ENCODE peak calls at places on chromosomes 4 and X, in nine cellular contexts. One of them, this sample, is unnamed.
A peak's percentile ranks its signal among the peaks of the same experiment; 100 is the strongest.

GRCh38 chrX:20363003-20363674 is 96.4 kb upstream of the RPS6KA3 start:
- DNase-seq in tibial nerve: no peak
- DNase-seq in adrenal gland: no peak
- DNase-seq in lower lobe of right lung: no peak
- DNase-seq in psoas muscle: no peak
- DNase-seq in RWPE2: no peak
- DNase-seq in osteoblast: no peak
- DNase-seq in fibroblast of the aortic adventitia: peak; percentile 47
- DNase-seq in HFF-Myc: no peak
- DNase-seq in this sample: no peak

GRCh38 chrX:77548751-77549150 is 101.6 kb downstream of the FGF16 start:
- DNase-seq in RWPE2: no peak
- DNase-seq in osteoblast: no peak
- DNase-seq in lower lobe of right lung: no peak
- DNase-seq in fibroblast of the aortic adventitia: no peak
- DNase-seq in tibial nerve: no peak
- DNase-seq in HFF-Myc: no peak
- DNase-seq in psoas muscle: no peak
- DNase-seq in adrenal gland: no peak
- DNase-seq in this sample: no peak

GRCh38 chr4:30380404-30380998 is 339.7 kb upstream of the PCDH7 start:
- DNase-seq in lower lobe of right lung: no peak
- DNase-seq in fibroblast of the aortic adventitia: peak; percentile 76
- DNase-seq in RWPE2: no peak
- DNase-seq in psoas muscle: no peak
- DNase-seq in HFF-Myc: peak; percentile 7
- DNase-seq in adrenal gland: peak; percentile 37
- DNase-seq in tibial nerve: no peak
- DNase-seq in osteoblast: peak; percentile 21
- DNase-seq in this sample: peak; percentile 46

GRCh38 chr4:102665527-102665926 is 95.2 kb downstream of the MANBA start:
- DNase-seq in lower lobe of right lung: no peak
- DNase-seq in RWPE2: no peak
- DNase-seq in adrenal gland: no peak
- DNase-seq in psoas muscle: no peak
- DNase-seq in tibial nerve: no peak
- DNase-seq in fibroblast of the aortic adventitia: no peak
- DNase-seq in HFF-Myc: peak; percentile 16
- DNase-seq in osteoblast: peak; percentile 78
- DNase-seq in this sample: no peak

GRCh38 chr4:174260099-174260498 is 23.4 kb downstream of the FBXO8 start:
- DNase-seq in lower lobe of right lung: no peak
- DNase-seq in fibroblast of the aortic adventitia: peak; percentile 94
- DNase-seq in adrenal gland: no peak
- DNase-seq in tibial nerve: no peak
- DNase-seq in osteoblast: no peak
- DNase-seq in RWPE2: no peak
- DNase-seq in psoas muscle: no peak
- DNase-seq in HFF-Myc: no peak
- DNase-seq in this sample: peak; percentile 39

GRCh38 chrX:149374751-149375150 is 130.4 kb downstream of the IDS start:
- DNase-seq in adrenal gland: no peak
- DNase-seq in fibroblast of the aortic adventitia: no peak
- DNase-seq in osteoblast: no peak
- DNase-seq in RWPE2: no peak
- DNase-seq in psoas muscle: no peak
- DNase-seq in HFF-Myc: peak; percentile 37
- DNase-seq in lower lobe of right lung: no peak
- DNase-seq in tibial nerve: no peak
- DNase-seq in this sample: no peak

GRCh38 chr4:145808848-145809512 is 129.0 kb downstream of the C4orf51 start:
- DNase-seq in lower lobe of right lung: no peak
- DNase-seq in psoas muscle: no peak
- DNase-seq in osteoblast: no peak
- DNase-seq in HFF-Myc: no peak
- DNase-seq in fibroblast of the aortic adventitia: no peak
- DNase-seq in adrenal gland: no peak
- DNase-seq in RWPE2: no peak
- DNase-seq in tibial nerve: no peak
- DNase-seq in this sample: no peak

GRCh38 chr4:92210906-92211305 is 92.9 kb upstream of the GRID2 start:
- DNase-seq in tibial nerve: no peak
- DNase-seq in HFF-Myc: no peak
- DNase-seq in fibroblast of the aortic adventitia: no peak
- DNase-seq in psoas muscle: no peak
- DNase-seq in RWPE2: no peak
- DNase-seq in lower lobe of right lung: no peak
- DNase-seq in osteoblast: no peak
- DNase-seq in adrenal gland: no peak
- DNase-seq in this sample: no peak

GRCh38 chr4:133150643-133151300 is 1.7 kb downstream of the PCDH10 start:
- DNase-seq in psoas muscle: peak; percentile 52
- DNase-seq in RWPE2: no peak
- DNase-seq in HFF-Myc: no peak
- DNase-seq in fibroblast of the aortic adventitia: no peak
- DNase-seq in tibial nerve: no peak
- DNase-seq in lower lobe of right lung: no peak
- DNase-seq in osteoblast: peak; percentile 42
- DNase-seq in adrenal gland: no peak
- DNase-seq in this sample: no peak

GRCh38 chr4:145840162-145840768 is 98.4 kb downstream of the ZNF827 start:
- DNase-seq in osteoblast: no peak
- DNase-seq in tibial nerve: no peak
- DNase-seq in lower lobe of right lung: no peak
- DNase-seq in fibroblast of the aortic adventitia: peak; percentile 59
- DNase-seq in RWPE2: no peak
- DNase-seq in adrenal gland: peak; percentile 42
- DNase-seq in HFF-Myc: peak; percentile 44
- DNase-seq in psoas muscle: no peak
- DNase-seq in this sample: no peak

GRCh38 chr4:15882675-15883086 is 55.9 kb downstream of the FGFBP1 start:
- DNase-seq in RWPE2: no peak
- DNase-seq in fibroblast of the aortic adventitia: peak; percentile 90
- DNase-seq in psoas muscle: peak; percentile 57
- DNase-seq in osteoblast: no peak
- DNase-seq in tibial nerve: peak; percentile 33
- DNase-seq in adrenal gland: peak; percentile 45
- DNase-seq in HFF-Myc: peak; percentile 70
- DNase-seq in lower lobe of right lung: no peak
- DNase-seq in this sample: peak; percentile 52

GRCh38 chr4:184873039-184873438 is 47.3 kb upstream of the ACSL1 start:
- DNase-seq in osteoblast: no peak
- DNase-seq in fibroblast of the aortic adventitia: peak; percentile 6
- DNase-seq in lower lobe of right lung: no peak
- DNase-seq in adrenal gland: no peak
- DNase-seq in tibial nerve: no peak
- DNase-seq in psoas muscle: no peak
- DNase-seq in RWPE2: no peak
- DNase-seq in HFF-Myc: no peak
- DNase-seq in this sample: no peak

GRCh38 chr4:186105721-186106335 is 1.3 kb downstream of the FAM149A start:
- DNase-seq in osteoblast: no peak
- DNase-seq in adrenal gland: no peak
- DNase-seq in tibial nerve: no peak
- DNase-seq in lower lobe of right lung: no peak
- DNase-seq in HFF-Myc: no peak
- DNase-seq in psoas muscle: no peak
- DNase-seq in RWPE2: no peak
- DNase-seq in fibroblast of the aortic adventitia: peak; percentile 3
- DNase-seq in this sample: no peak

GRCh38 chrX:24014388-24015018 is 12.5 kb downstream of the KLHL15 start:
- DNase-seq in osteoblast: no peak
- DNase-seq in psoas muscle: no peak
- DNase-seq in fibroblast of the aortic adventitia: no peak
- DNase-seq in HFF-Myc: no peak
- DNase-seq in lower lobe of right lung: no peak
- DNase-seq in RWPE2: no peak
- DNase-seq in tibial nerve: no peak
- DNase-seq in adrenal gland: peak; percentile 22
- DNase-seq in this sample: no peak

GRCh38 chrX:53048169-53049126 is at the start of gene GPR173:
- DNase-seq in tibial nerve: peak; percentile 17
- DNase-seq in psoas muscle: no peak
- DNase-seq in HFF-Myc: peak; percentile 7
- DNase-seq in RWPE2: no peak
- DNase-seq in osteoblast: peak; percentile 93
- DNase-seq in lower lobe of right lung: peak; percentile 50
- DNase-seq in adrenal gland: peak; percentile 35
- DNase-seq in fibroblast of the aortic adventitia: peak; percentile 69
- DNase-seq in this sample: peak; percentile 11

GRCh38 chr4:1983053-1983845 is 25.5 kb downstream of the NELFA start:
- DNase-seq in psoas muscle: no peak
- DNase-seq in adrenal gland: no peak
- DNase-seq in fibroblast of the aortic adventitia: no peak
- DNase-seq in RWPE2: no peak
- DNase-seq in HFF-Myc: no peak
- DNase-seq in tibial nerve: no peak
- DNase-seq in lower lobe of right lung: no peak
- DNase-seq in osteoblast: peak; percentile 32
- DNase-seq in this sample: no peak

GRCh38 chrX:140713174-140713539 is 3.6 kb downstream of the LINC00632 start:
- DNase-seq in psoas muscle: no peak
- DNase-seq in tibial nerve: no peak
- DNase-seq in osteoblast: no peak
- DNase-seq in lower lobe of right lung: no peak
- DNase-seq in RWPE2: no peak
- DNase-seq in HFF-Myc: no peak
- DNase-seq in fibroblast of the aortic adventitia: no peak
- DNase-seq in adrenal gland: no peak
- DNase-seq in this sample: no peak

GRCh38 chr4:107997001-107997788 is 7.5 kb downstream of the HADH start:
- DNase-seq in fibroblast of the aortic adventitia: peak; percentile 65
- DNase-seq in RWPE2: no peak
- DNase-seq in adrenal gland: peak; percentile 61
- DNase-seq in psoas muscle: peak; percentile 61
- DNase-seq in tibial nerve: no peak
- DNase-seq in lower lobe of right lung: no peak
- DNase-seq in osteoblast: peak; percentile 73
- DNase-seq in HFF-Myc: peak; percentile 20
- DNase-seq in this sample: peak; percentile 63

GRCh38 chr4:166146806-166147540 is 273.9 kb downstream of the TLL1 start:
- DNase-seq in HFF-Myc: no peak
- DNase-seq in adrenal gland: no peak
- DNase-seq in tibial nerve: no peak
- DNase-seq in fibroblast of the aortic adventitia: no peak
- DNase-seq in lower lobe of right lung: no peak
- DNase-seq in psoas muscle: no peak
- DNase-seq in RWPE2: no peak
- DNase-seq in osteoblast: no peak
- DNase-seq in this sample: no peak

GRCh38 chrX:119417842-119418241 is 18.7 kb downstream of the SLC25A43 start:
- DNase-seq in adrenal gland: no peak
- DNase-seq in lower lobe of right lung: no peak
- DNase-seq in fibroblast of the aortic adventitia: no peak
- DNase-seq in tibial nerve: no peak
- DNase-seq in osteoblast: no peak
- DNase-seq in HFF-Myc: no peak
- DNase-seq in psoas muscle: no peak
- DNase-seq in RWPE2: no peak
- DNase-seq in this sample: no peak

GRCh38 chr4:5707366-5708133 is 809 bp downstream of the EVC2 start:
- DNase-seq in adrenal gland: no peak
- DNase-seq in fibroblast of the aortic adventitia: no peak
- DNase-seq in tibial nerve: no peak
- DNase-seq in lower lobe of right lung: no peak
- DNase-seq in HFF-Myc: no peak
- DNase-seq in psoas muscle: no peak
- DNase-seq in osteoblast: no peak
- DNase-seq in RWPE2: no peak
- DNase-seq in this sample: no peak
- H3K4me3 ChIP-seq in adrenal gland: peak overlapping the region; percentile 24
- H3K4me3 ChIP-seq in fibroblast of the aortic adventitia: peak overlapping the region; percentile 80
- H3K4me3 ChIP-seq in tibial nerve: peak overlapping the region; percentile 65
- H3K4me3 ChIP-seq in lower lobe of right lung: peak overlapping the region; percentile 77
- H3K4me3 ChIP-seq in HFF-Myc: peak overlapping the region; percentile 63
- H3K4me3 ChIP-seq in psoas muscle: peak overlapping the region; percentile 71
- H3K4me3 ChIP-seq in osteoblast: peak overlapping the region; percentile 87
- H3K4me3 ChIP-seq in RWPE2: peak overlapping the region; percentile 78
- H3K4me3 ChIP-seq in this sample: peak overlapping the region; percentile 69

DNA sequence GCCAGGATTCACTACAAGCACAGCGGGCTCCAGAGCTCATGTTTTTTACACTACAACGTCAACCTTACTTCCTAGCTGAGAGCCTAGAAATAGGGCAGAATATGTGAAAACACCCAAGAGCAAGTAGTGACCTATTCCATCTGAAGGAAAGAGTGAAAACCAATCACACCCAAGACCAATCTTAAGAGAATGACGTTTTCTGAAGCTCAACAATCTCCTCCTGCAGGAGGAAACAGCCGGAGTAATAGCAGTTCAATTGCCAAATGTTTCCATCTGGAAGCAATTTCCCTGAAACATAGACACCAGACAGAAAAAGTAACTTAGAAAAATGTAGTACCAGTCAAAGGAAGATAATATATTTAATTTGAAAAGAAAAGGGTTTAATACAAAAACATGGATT is 142.4 kb downstream of the ANXA5 start:
- DNase-seq in RWPE2: no peak
- DNase-seq in adrenal gland: no peak
- DNase-seq in tibial nerve: peak; percentile 9
- DNase-seq in lower lobe of right lung: no peak
- DNase-seq in HFF-Myc: peak; percentile 22
- DNase-seq in osteoblast: no peak
- DNase-seq in psoas muscle: no peak
- DNase-seq in fibroblast of the aortic adventitia: peak; percentile 76
- DNase-seq in this sample: peak; percentile 24
- TF ChIP-seq CTCF in RWPE2: no peak
- TF ChIP-seq CTCF in adrenal gland: no peak
- TF ChIP-seq CTCF in tibial nerve: no peak
- TF ChIP-seq CTCF in lower lobe of right lung: no peak
- TF ChIP-seq CTCF in HFF-Myc: no peak
- TF ChIP-seq CTCF in osteoblast: no peak
- TF ChIP-seq CTCF in psoas muscle: no peak
- TF ChIP-seq CTCF in fibroblast of the aortic adventitia: no peak
- TF ChIP-seq CTCF in this sample: no peak

DNA sequence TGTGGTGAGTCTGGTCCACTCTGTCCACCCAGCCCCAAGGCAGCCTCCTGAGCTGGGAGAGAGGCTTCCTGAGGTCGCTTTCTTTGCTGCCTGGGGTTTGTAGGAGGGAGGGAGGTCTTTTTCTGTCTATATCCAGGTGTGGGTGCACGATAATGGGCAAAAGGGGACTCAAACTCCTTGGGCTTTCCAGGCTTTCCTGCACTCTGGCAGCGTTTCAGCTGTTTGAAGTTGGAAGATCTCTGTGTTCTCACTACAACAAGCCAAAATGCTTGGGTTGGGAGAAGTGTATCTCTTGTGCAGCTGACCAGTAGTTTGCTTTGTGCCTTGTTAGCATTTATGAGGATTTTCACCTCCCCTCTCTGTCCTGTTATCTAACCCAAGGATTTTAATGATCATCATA is 126.3 kb downstream of the REPS2 start:
- DNase-seq in adrenal gland: no peak
- DNase-seq in osteoblast: no peak
- DNase-seq in lower lobe of right lung: no peak
- DNase-seq in HFF-Myc: no peak
- DNase-seq in tibial nerve: no peak
- DNase-seq in fibroblast of the aortic adventitia: no peak
- DNase-seq in RWPE2: no peak
- DNase-seq in psoas muscle: no peak
- DNase-seq in this sample: no peak
- H3K4me3 ChIP-seq in adrenal gland: no peak overlapping the region
- H3K4me3 ChIP-seq in osteoblast: no peak overlapping the region
- H3K4me3 ChIP-seq in lower lobe of right lung: no peak overlapping the region
- H3K4me3 ChIP-seq in HFF-Myc: no peak overlapping the region
- H3K4me3 ChIP-seq in tibial nerve: no peak overlapping the region
- H3K4me3 ChIP-seq in fibroblast of the aortic adventitia: no peak overlapping the region
- H3K4me3 ChIP-seq in RWPE2: no peak overlapping the region
- H3K4me3 ChIP-seq in psoas muscle: no peak overlapping the region
- H3K4me3 ChIP-seq in this sample: no peak overlapping the region

GRCh38 chrX:129115104-129115503 is 408.2 kb downstream of the SMARCA1 start:
- DNase-seq in osteoblast: no peak
- DNase-seq in psoas muscle: no peak
- DNase-seq in lower lobe of right lung: no peak
- DNase-seq in RWPE2: no peak
- DNase-seq in HFF-Myc: no peak
- DNase-seq in tibial nerve: no peak
- DNase-seq in adrenal gland: no peak
- DNase-seq in fibroblast of the aortic adventitia: no peak
- DNase-seq in this sample: no peak
- TF ChIP-seq CTCF in osteoblast: no peak
- TF ChIP-seq CTCF in psoas muscle: no peak
- TF ChIP-seq CTCF in lower lobe of right lung: no peak
- TF ChIP-seq CTCF in RWPE2: peak; percentile 20
- TF ChIP-seq CTCF in HFF-Myc: no peak
- TF ChIP-seq CTCF in tibial nerve: no peak
- TF ChIP-seq CTCF in adrenal gland: no peak
- TF ChIP-seq CTCF in fibroblast of the aortic adventitia: no peak
- TF ChIP-seq CTCF in this sample: no peak

This sample was measured in AG09309.